ENCODE peak calls at places on chromosome 1, in four cellular contexts. D is lower lobe of right lung, G is heart left ventricle, W is HT1080. Y is an unnamed sample.

GRCh38 chr1:109979489-109980091 is 5.0 kb upstream of the AHCYL1 start:
- DNase-seq in D (no peak), W (peak; percentile 88), G (no peak), Y (no peak)

GRCh38 chr1:24949331-24949881 is 19.3 kb upstream of the RUNX3 start:
- DNase-seq in G (no peak), W (peak; percentile 91), D (no peak), Y (no peak)

GRCh38 chr1:204115128-204115527 is 36.7 kb downstream of the ETNK2 start:
- DNase-seq in W (no peak), G (peak; percentile 6), D (no peak), Y (no peak)

GRCh38 chr1:180252638-180253536 is 22.8 kb downstream of the LHX4 start:
- DNase-seq in D (peak; percentile 83), G (peak; percentile 86), W (peak; percentile 62), Y (peak; percentile 72)

GRCh38 chr1:18972991-18973390 is 16.5 kb upstream of the IFFO2 start:
- DNase-seq in W (no peak), G (no peak), D (no peak), Y (no peak)

GRCh38 chr1:156657161-156657970 is 15.4 kb downstream of the BCAN start:
- DNase-seq in G (peak; percentile 88), W (peak; percentile 44), D (peak; percentile 81), Y (peak; percentile 77)

GRCh38 chr1:203327684-203328457 is 22.6 kb downstream of the BTG2 start:
- DNase-seq in W (peak; percentile 30), G (no peak), D (no peak), Y (peak; percentile 60)

GRCh38 chr1:187053876-187054275 is 225.1 kb downstream of the PLA2G4A start:
- DNase-seq in W (no peak), D (no peak), G (no peak), Y (no peak)

GRCh38 chr1:187527346-187527745 is 698.6 kb downstream of the PLA2G4A start:
- DNase-seq in W (peak; percentile 20), G (no peak), D (no peak), Y (no peak)

GRCh38 chr1:32877211-32878110 is 6.7 kb upstream of the FNDC5 start:
- DNase-seq in G (no peak), D (no peak), W (no peak), Y (peak; percentile 80)

GRCh38 chr1:154221815-154222081 is 993 bp downstream of the UBAP2L start:
- DNase-seq in D (no peak), G (no peak), W (no peak), Y (no peak)